ENCODE peak calls at places on chromosome 7, in six cellular contexts. One of them, this sample, is unnamed.

GRCh38 chr7:152633072-152633471 is 42.9 kb downstream of the XRCC2 start:
- DNase-seq in uterus: no peak
- DNase-seq in A549: no peak
- DNase-seq in IMR-90: no peak
- DNase-seq in spleen: no peak
- DNase-seq in endothelial cell of umbilical vein: no peak
- DNase-seq in this sample: no peak

GRCh38 chr7:155224116-155224811 is 73.4 kb upstream of the INSIG1 start:
- DNase-seq in uterus: no peak
- DNase-seq in A549: no peak
- DNase-seq in endothelial cell of umbilical vein: no peak
- DNase-seq in spleen: peak; percentile 47
- DNase-seq in IMR-90: no peak
- DNase-seq in this sample: no peak

GRCh38 chr7:70502117-70502516 is 629.8 kb upstream of the GALNT17 start:
- DNase-seq in spleen: no peak
- DNase-seq in A549: no peak
- DNase-seq in uterus: no peak
- DNase-seq in endothelial cell of umbilical vein: no peak
- DNase-seq in IMR-90: no peak
- DNase-seq in this sample: no peak

GRCh38 chr7:16015981-16016380 is 329.5 kb upstream of the MEOX2 start:
- DNase-seq in IMR-90: peak; percentile 28
- DNase-seq in uterus: no peak
- DNase-seq in spleen: no peak
- DNase-seq in endothelial cell of umbilical vein: no peak
- DNase-seq in A549: no peak
- DNase-seq in this sample: no peak

GRCh38 chr7:16350634-16351033 is 70.7 kb downstream of the CRPPA start:
- DNase-seq in A549: no peak
- DNase-seq in uterus: no peak
- DNase-seq in spleen: no peak
- DNase-seq in IMR-90: no peak
- DNase-seq in endothelial cell of umbilical vein: no peak
- DNase-seq in this sample: no peak

GRCh38 chr7:128728608-128729007 is 10.6 kb upstream of the CALU start:
- DNase-seq in endothelial cell of umbilical vein: no peak
- DNase-seq in IMR-90: peak; percentile 72
- DNase-seq in uterus: no peak
- DNase-seq in A549: no peak
- DNase-seq in spleen: no peak
- DNase-seq in this sample: no peak

GRCh38 chr7:151637781-151638261 is 118.1 kb upstream of the RHEB start:
- DNase-seq in uterus: peak; percentile 58
- DNase-seq in A549: no peak
- DNase-seq in endothelial cell of umbilical vein: no peak
- DNase-seq in IMR-90: peak; percentile 52
- DNase-seq in spleen: no peak
- DNase-seq in this sample: no peak

GRCh38 chr7:83956104-83956503 is 238.5 kb downstream of the SEMA3A start:
- DNase-seq in A549: no peak
- DNase-seq in endothelial cell of umbilical vein: no peak
- DNase-seq in uterus: no peak
- DNase-seq in IMR-90: no peak
- DNase-seq in spleen: no peak
- DNase-seq in this sample: no peak

GRCh38 chr7:25856056-25856780 is 295.8 kb upstream of the NFE2L3 start:
- DNase-seq in endothelial cell of umbilical vein: no peak
- DNase-seq in A549: no peak
- DNase-seq in uterus: peak; percentile 65
- DNase-seq in spleen: no peak
- DNase-seq in IMR-90: peak; percentile 37
- DNase-seq in this sample: no peak

GRCh38 chr7:146486519-146486918 is 369.9 kb downstream of the CNTNAP2 start:
- DNase-seq in IMR-90: no peak
- DNase-seq in spleen: no peak
- DNase-seq in A549: no peak
- DNase-seq in endothelial cell of umbilical vein: no peak
- DNase-seq in uterus: no peak
- DNase-seq in this sample: no peak

GRCh38 chr7:120986665-120987064 is 1.8 kb upstream of the CPED1 start:
- DNase-seq in IMR-90: no peak
- DNase-seq in spleen: no peak
- DNase-seq in endothelial cell of umbilical vein: no peak
- DNase-seq in uterus: no peak
- DNase-seq in A549: no peak
- DNase-seq in this sample: no peak

GRCh38 chr7:128236924-128237586 is 4.0 kb upstream of the LEP start:
- DNase-seq in IMR-90: peak; percentile 90
- DNase-seq in uterus: no peak
- DNase-seq in endothelial cell of umbilical vein: peak; percentile 28
- DNase-seq in spleen: no peak
- DNase-seq in A549: peak; percentile 32
- DNase-seq in this sample: no peak

GRCh38 chr7:150901160-150902035 is 49.1 kb downstream of the AOC1 start:
- DNase-seq in A549: no peak
- DNase-seq in uterus: no peak
- DNase-seq in endothelial cell of umbilical vein: no peak
- DNase-seq in spleen: no peak
- DNase-seq in IMR-90: no peak
- DNase-seq in this sample: peak; percentile 81

GRCh38 chr7:118372530-118372929 is 148.0 kb downstream of the ANKRD7 start:
- DNase-seq in IMR-90: no peak
- DNase-seq in A549: no peak
- DNase-seq in endothelial cell of umbilical vein: peak; percentile 5
- DNase-seq in spleen: no peak
- DNase-seq in uterus: no peak
- DNase-seq in this sample: no peak

GRCh38 chr7:137081694-137082093 is 213.2 kb downstream of the CHRM2 start:
- DNase-seq in spleen: no peak
- DNase-seq in IMR-90: peak; percentile 98
- DNase-seq in uterus: peak; percentile 42
- DNase-seq in A549: no peak
- DNase-seq in endothelial cell of umbilical vein: no peak
- DNase-seq in this sample: peak; percentile 46

GRCh38 chr7:80312139-80312661 is 177.6 kb downstream of the GNAI1 start:
- DNase-seq in IMR-90: peak; percentile 94
- DNase-seq in endothelial cell of umbilical vein: peak; percentile 97
- DNase-seq in uterus: no peak
- DNase-seq in spleen: no peak
- DNase-seq in A549: peak; percentile 4
- DNase-seq in this sample: no peak

GRCh38 chr7:34596887-34597286 is 61.1 kb upstream of the NPSR1 start:
- DNase-seq in endothelial cell of umbilical vein: peak; percentile 50
- DNase-seq in spleen: no peak
- DNase-seq in uterus: no peak
- DNase-seq in A549: no peak
- DNase-seq in IMR-90: no peak
- DNase-seq in this sample: no peak

GRCh38 chr7:2381881-2382509 is 21.4 kb upstream of the CHST12 start:
- DNase-seq in uterus: no peak
- DNase-seq in spleen: no peak
- DNase-seq in A549: no peak
- DNase-seq in endothelial cell of umbilical vein: no peak
- DNase-seq in IMR-90: no peak
- DNase-seq in this sample: no peak

GRCh38 chr7:16479587-16479986 is 14.0 kb upstream of the SOSTDC1 start:
- DNase-seq in A549: no peak
- DNase-seq in IMR-90: peak; percentile 22
- DNase-seq in spleen: no peak
- DNase-seq in endothelial cell of umbilical vein: no peak
- DNase-seq in uterus: no peak
- DNase-seq in this sample: no peak

GRCh38 chr7:27199820-27200760 is at the start of gene HOXA13:
- DNase-seq in spleen: peak; percentile 76
- DNase-seq in endothelial cell of umbilical vein: no peak
- DNase-seq in A549: peak; percentile 65
- DNase-seq in IMR-90: no peak
- DNase-seq in uterus: no peak
- DNase-seq in this sample: no peak

GRCh38 chr7:104973909-104974415 is 40.0 kb upstream of the KMT2E start:
- DNase-seq in uterus: no peak
- DNase-seq in endothelial cell of umbilical vein: peak; percentile 94
- DNase-seq in A549: no peak
- DNase-seq in spleen: no peak
- DNase-seq in IMR-90: peak; percentile 92
- DNase-seq in this sample: no peak

GRCh38 chr7:13778967-13779366 is 210.5 kb downstream of the ETV1 start:
- DNase-seq in uterus: no peak
- DNase-seq in A549: no peak
- DNase-seq in endothelial cell of umbilical vein: no peak
- DNase-seq in spleen: no peak
- DNase-seq in IMR-90: peak; percentile 35
- DNase-seq in this sample: no peak

GRCh38 chr7:74220229-74220628 is 10.4 kb downstream of the LAT2 start:
- DNase-seq in IMR-90: no peak
- DNase-seq in uterus: no peak
- DNase-seq in A549: no peak
- DNase-seq in endothelial cell of umbilical vein: no peak
- DNase-seq in spleen: no peak
- DNase-seq in this sample: no peak
- TF ChIP-seq POLR2A in IMR-90: no peak
- TF ChIP-seq POLR2A in uterus: no peak
- TF ChIP-seq POLR2A in A549: no peak
- TF ChIP-seq POLR2A in endothelial cell of umbilical vein: no peak
- TF ChIP-seq POLR2A in spleen: no peak
- TF ChIP-seq POLR2A in this sample: no peak

GRCh38 chr7:157391036-157391710 is 54.4 kb downstream of the DNAJB6 start:
- DNase-seq in A549: no peak
- DNase-seq in endothelial cell of umbilical vein: no peak
- DNase-seq in uterus: no peak
- DNase-seq in IMR-90: no peak
- DNase-seq in spleen: no peak
- DNase-seq in this sample: no peak
- TF ChIP-seq POLR2A in A549: no peak
- TF ChIP-seq POLR2A in endothelial cell of umbilical vein: no peak
- TF ChIP-seq POLR2A in uterus: no peak
- TF ChIP-seq POLR2A in IMR-90: no peak
- TF ChIP-seq POLR2A in spleen: no peak
- TF ChIP-seq POLR2A in this sample: no peak

GRCh38 chr7:112452102-112452888 is 2.0 kb downstream of the IFRD1 start:
- DNase-seq in endothelial cell of umbilical vein: peak; percentile 66
- DNase-seq in A549: peak; percentile 21
- DNase-seq in uterus: peak; percentile 27
- DNase-seq in IMR-90: peak; percentile 42
- DNase-seq in spleen: no peak
- DNase-seq in this sample: peak; percentile 49
- TF ChIP-seq POLR2A in endothelial cell of umbilical vein: no peak
- TF ChIP-seq POLR2A in A549: no peak
- TF ChIP-seq POLR2A in uterus: no peak
- TF ChIP-seq POLR2A in IMR-90: peak; percentile 56
- TF ChIP-seq POLR2A in spleen: no peak
- TF ChIP-seq POLR2A in this sample: no peak

GRCh38 chr7:91330378-91331295 is 66.4 kb downstream of the FZD1 start:
- DNase-seq in A549: no peak
- DNase-seq in endothelial cell of umbilical vein: no peak
- DNase-seq in spleen: no peak
- DNase-seq in uterus: no peak
- DNase-seq in IMR-90: no peak
- DNase-seq in this sample: no peak
- TF ChIP-seq POLR2A in A549: no peak
- TF ChIP-seq POLR2A in endothelial cell of umbilical vein: no peak
- TF ChIP-seq POLR2A in spleen: no peak
- TF ChIP-seq POLR2A in uterus: no peak
- TF ChIP-seq POLR2A in IMR-90: no peak
- TF ChIP-seq POLR2A in this sample: no peak

This sample was measured in Peyer's patch.